ENCODE peak calls at places on chromosomes 11 and 22, in four cellular contexts. One of them, this sample, is unnamed.

GRCh38 chr11:44947114-44947513 is 3.6 kb downstream of the TP53I11 start:
- DNase-seq in HepG2: no peak
- DNase-seq in A549: no peak
- DNase-seq in K562: no peak
- DNase-seq in this sample: no peak

GRCh38 chr11:64233913-64234839 is at the start of gene VEGFB:
- DNase-seq in HepG2: no peak
- DNase-seq in K562: peak
- DNase-seq in A549: no peak
- DNase-seq in this sample: peak

GRCh38 chr11:10181811-10182210 is 112.2 kb downstream of the SBF2 start:
- DNase-seq in A549: peak
- DNase-seq in HepG2: peak
- DNase-seq in K562: no peak
- DNase-seq in this sample: no peak

GRCh38 chr11:104120493-104121200 is 43.3 kb downstream of the PDGFD start:
- DNase-seq in HepG2: no peak
- DNase-seq in K562: no peak
- DNase-seq in A549: no peak
- DNase-seq in this sample: no peak

GRCh38 chr22:19039448-19039780 is 82.8 kb downstream of the DGCR2 start:
- DNase-seq in K562: no peak
- DNase-seq in HepG2: no peak
- DNase-seq in A549: no peak
- DNase-seq in this sample: no peak

GRCh38 chr11:63612181-63612580 is 2.1 kb downstream of the PLAAT3 start:
- DNase-seq in HepG2: no peak
- DNase-seq in K562: no peak
- DNase-seq in A549: no peak
- DNase-seq in this sample: no peak

GRCh38 chr11:1943977-1944376 is 3.2 kb upstream of the MRPL23 start:
- DNase-seq in K562: no peak
- DNase-seq in A549: no peak
- DNase-seq in HepG2: no peak
- DNase-seq in this sample: no peak

GRCh38 chr11:57946628-57947027 is 77.1 kb upstream of the OR9Q1 start:
- DNase-seq in A549: no peak
- DNase-seq in K562: no peak
- DNase-seq in HepG2: no peak
- DNase-seq in this sample: no peak

GRCh38 chr22:48629631-48630443 is 1197.8 kb downstream of the BRD1 start:
- DNase-seq in K562: no peak
- DNase-seq in A549: no peak
- DNase-seq in HepG2: no peak
- DNase-seq in this sample: no peak

GRCh38 chr11:61061081-61061826 is 41.0 kb upstream of the CD5 start:
- DNase-seq in A549: no peak
- DNase-seq in K562: no peak
- DNase-seq in HepG2: no peak
- DNase-seq in this sample: no peak

GRCh38 chr22:45963821-45964220 is 13.1 kb downstream of the WNT7B start:
- DNase-seq in K562: no peak
- DNase-seq in HepG2: no peak
- DNase-seq in A549: no peak
- DNase-seq in this sample: no peak

GRCh38 chr22:30870451-30871345 is 97.9 kb downstream of the MORC2 start:
- DNase-seq in A549: no peak
- DNase-seq in K562: no peak
- DNase-seq in HepG2: no peak
- DNase-seq in this sample: no peak

GRCh38 chr22:42399315-42400271 is 32.6 kb downstream of the NFAM1 start:
- DNase-seq in K562: peak
- DNase-seq in HepG2: no peak
- DNase-seq in A549: no peak
- DNase-seq in this sample: no peak

GRCh38 chr11:116471608-116472007 is 301.2 kb downstream of the BUD13 start:
- DNase-seq in K562: no peak
- DNase-seq in A549: no peak
- DNase-seq in HepG2: peak
- DNase-seq in this sample: no peak

GRCh38 chr11:77658213-77659013 is 20.8 kb upstream of the CLNS1A start:
- DNase-seq in A549: no peak
- DNase-seq in HepG2: no peak
- DNase-seq in K562: peak
- DNase-seq in this sample: no peak

GRCh38 chr11:111761056-111761455 is 5.1 kb downstream of the PPP2R1B start:
- DNase-seq in HepG2: no peak
- DNase-seq in A549: no peak
- DNase-seq in K562: no peak
- DNase-seq in this sample: no peak

GRCh38 chr11:2537896-2538855 is 93.4 kb downstream of the KCNQ1 start:
- DNase-seq in K562: no peak
- DNase-seq in A549: no peak
- DNase-seq in HepG2: no peak
- DNase-seq in this sample: no peak

GRCh38 chr11:73965076-73965763 is 14.4 kb downstream of the DNAJB13 start:
- DNase-seq in HepG2: no peak
- DNase-seq in A549: no peak
- DNase-seq in K562: no peak
- DNase-seq in this sample: no peak

GRCh38 chr22:26914786-26915185 is 257.4 kb downstream of the MIAT start:
- DNase-seq in A549: no peak
- DNase-seq in HepG2: no peak
- DNase-seq in K562: no peak
- DNase-seq in this sample: no peak

GRCh38 chr11:82043316-82043715 is 690.3 kb downstream of the FAM181B start:
- DNase-seq in HepG2: no peak
- DNase-seq in A549: no peak
- DNase-seq in K562: no peak
- DNase-seq in this sample: no peak

GRCh38 chr11:94734563-94735275 is 33.4 kb upstream of the AMOTL1 start:
- DNase-seq in K562: no peak
- DNase-seq in HepG2: no peak
- DNase-seq in A549: no peak
- DNase-seq in this sample: peak

DNA sequence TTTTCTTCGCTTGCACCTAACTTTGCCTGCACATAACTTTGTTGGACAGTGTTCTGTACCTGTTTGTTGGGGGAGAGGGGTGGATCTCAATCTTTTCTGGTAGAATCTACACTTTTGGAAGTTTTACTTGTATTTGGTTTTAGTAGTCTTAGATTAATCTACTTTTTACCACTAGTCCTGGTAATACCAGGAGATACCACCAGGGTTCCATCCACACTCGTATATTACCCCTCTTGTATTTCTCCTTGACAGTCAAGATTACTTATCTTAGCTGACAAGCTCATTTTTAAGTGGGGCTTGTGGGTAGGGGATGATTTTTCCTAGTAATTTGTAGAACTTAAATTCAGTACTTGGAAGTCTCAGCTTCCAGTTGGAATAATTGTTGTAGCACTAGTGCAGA is 37.3 kb upstream of the TECTA start:
- DNase-seq in HepG2: peak
- DNase-seq in A549: peak
- DNase-seq in K562: peak
- DNase-seq in this sample: no peak
- TF ChIP-seq RNF2 in HepG2: no peak
- TF ChIP-seq RNF2 in A549: no peak
- TF ChIP-seq RNF2 in K562: no peak
- TF ChIP-seq RNF2 in this sample: no peak

GRCh38 chr22:23112472-23113012 is 29.2 kb downstream of the RSPH14 start:
- DNase-seq in HepG2: no peak
- DNase-seq in K562: no peak
- DNase-seq in A549: no peak
- DNase-seq in this sample: no peak
- TF ChIP-seq RNF2 in HepG2: no peak
- TF ChIP-seq RNF2 in K562: no peak
- TF ChIP-seq RNF2 in A549: no peak
- TF ChIP-seq RNF2 in this sample: no peak

GRCh38 chr11:70928854-70929598 is 323.4 kb downstream of the SHANK2 start:
- DNase-seq in HepG2: no peak
- DNase-seq in A549: no peak
- DNase-seq in K562: no peak
- DNase-seq in this sample: no peak
- TF ChIP-seq RNF2 in HepG2: no peak
- TF ChIP-seq RNF2 in A549: no peak
- TF ChIP-seq RNF2 in K562: no peak
- TF ChIP-seq RNF2 in this sample: no peak

DNA sequence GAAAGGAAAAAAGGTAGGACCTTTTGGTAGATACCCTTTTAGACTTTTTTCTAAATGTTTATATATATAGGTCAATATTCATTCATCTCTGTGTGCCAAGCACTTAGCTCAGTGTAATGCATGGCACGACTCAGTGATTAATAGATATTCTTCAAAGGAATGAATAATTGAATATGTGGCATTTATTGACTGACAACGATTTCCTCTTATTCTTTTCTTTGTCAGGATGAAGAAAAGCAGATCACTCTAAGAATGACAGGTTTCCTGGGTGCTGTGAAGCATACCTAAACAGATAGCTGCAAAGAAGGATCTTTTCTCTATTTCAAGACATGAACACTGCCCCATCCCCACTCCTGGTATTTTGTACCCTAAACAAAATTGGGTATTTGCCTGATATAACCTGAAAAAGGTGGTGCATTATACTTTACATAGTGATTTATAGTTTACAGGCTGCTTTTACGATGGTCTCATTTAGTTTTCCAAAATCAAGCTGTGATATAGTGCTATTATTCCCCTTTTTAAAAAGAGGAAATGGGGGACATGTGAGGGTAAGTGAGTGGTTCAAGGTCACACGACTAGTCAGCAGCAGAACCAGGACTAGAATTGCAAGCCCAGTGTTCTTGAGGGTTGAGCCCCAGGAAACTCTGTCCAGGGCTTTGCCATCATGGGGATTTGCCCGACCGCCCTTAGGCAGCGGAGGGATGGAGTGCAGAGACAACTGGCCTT is 32.9 kb upstream of the CLMP start:
- DNase-seq in HepG2: no peak
- DNase-seq in K562: no peak
- DNase-seq in A549: no peak
- DNase-seq in this sample: no peak
- TF ChIP-seq RNF2 in HepG2: no peak
- TF ChIP-seq RNF2 in K562: no peak
- TF ChIP-seq RNF2 in A549: no peak
- TF ChIP-seq RNF2 in this sample: no peak

GRCh38 chr22:49761836-49762235 is 65.8 kb downstream of the BRD1 start:
- DNase-seq in A549: no peak
- DNase-seq in HepG2: no peak
- DNase-seq in K562: no peak
- DNase-seq in this sample: no peak

GRCh38 chr22:49764151-49764581 is 63.5 kb downstream of the BRD1 start:
- DNase-seq in K562: no peak
- DNase-seq in HepG2: no peak
- DNase-seq in A549: no peak
- DNase-seq in this sample: peak

GRCh38 chr22:49763696-49764095 is 64.0 kb downstream of the BRD1 start:
- DNase-seq in K562: no peak
- DNase-seq in A549: no peak
- DNase-seq in HepG2: no peak
- DNase-seq in this sample: no peak

GRCh38 chr22:49765091-49765771 is 62.4 kb downstream of the BRD1 start:
- DNase-seq in A549: no peak
- DNase-seq in K562: no peak
- DNase-seq in HepG2: no peak
- DNase-seq in this sample: no peak

GRCh38 chr22:49763138-49763537 is 64.5 kb downstream of the BRD1 start:
- DNase-seq in A549: no peak
- DNase-seq in HepG2: no peak
- DNase-seq in K562: no peak
- DNase-seq in this sample: no peak
- TF ChIP-seq RNF2 in A549: no peak
- TF ChIP-seq RNF2 in HepG2: no peak
- TF ChIP-seq RNF2 in K562: no peak
- TF ChIP-seq RNF2 in this sample: no peak

GRCh38 chr11:46918087-46918751 is at the start of gene LRP4:
- DNase-seq in A549: peak
- DNase-seq in HepG2: no peak
- DNase-seq in K562: peak
- DNase-seq in this sample: peak
- TF ChIP-seq RNF2 in A549: no peak
- TF ChIP-seq RNF2 in HepG2: no peak
- TF ChIP-seq RNF2 in K562: no peak
- TF ChIP-seq RNF2 in this sample: no peak

This sample was measured in H1.